ENCODE peak calls at places on chromosomes 4 and X, in five cellular contexts. N is right atrium auricular region, L is GM23248, Z is lower lobe of right lung, P is neural progenitor cell. Y is an unnamed sample.

GRCh38 chrX:150459168-150459567 is 96.1 kb downstream of the MAMLD1 start:
- DNase-seq in N (no peak), L (no peak), Z (no peak), P (no peak), Y (no peak)

GRCh38 chr4:1246111-1246881 is 2.6 kb downstream of the CTBP1 start:
- DNase-seq in N (no peak), L (peak; percentile 43), Z (peak; percentile 76), P (no peak), Y (no peak)

GRCh38 chrX:154074199-154074598 is 23.3 kb downstream of the MECP2 start:
- DNase-seq in N (no peak), L (peak; percentile 71), Z (no peak), P (no peak), Y (peak; percentile 43)

GRCh38 chrX:65828599-65828998 is 161.1 kb downstream of the MSN start:
- DNase-seq in N (no peak), L (no peak), Z (no peak), P (no peak), Y (no peak)

GRCh38 chr4:25536577-25537325 is 118.9 kb upstream of the SLC34A2 start:
- DNase-seq in N (no peak), L (no peak), Z (no peak), P (no peak), Y (no peak)

GRCh38 chrX:10033360-10034007 is 66.3 kb downstream of the CLDN34 start:
- DNase-seq in N (no peak), L (peak; percentile 50), Z (no peak), P (no peak), Y (peak; percentile 36)

GRCh38 chr4:180060159-180060889 is 2182.9 kb upstream of the TENM3 start:
- DNase-seq in N (no peak), L (peak; percentile 2), Z (no peak), P (peak; percentile 39), Y (peak; percentile 2)

GRCh38 chr4:34181311-34181808 is 2063.0 kb downstream of the ARAP2 start:
- DNase-seq in N (no peak), L (peak; percentile 92), Z (no peak), P (no peak), Y (peak; percentile 95)

GRCh38 chr4:186946682-186947294 is 223.1 kb upstream of the FAT1 start:
- DNase-seq in N (no peak), L (no peak), Z (no peak), P (peak; percentile 63), Y (peak; percentile 18)

GRCh38 chrX:23849241-23849640 is 58.5 kb downstream of the APOO start:
- DNase-seq in N (no peak), L (no peak), Z (no peak), P (no peak), Y (no peak)

GRCh38 chrX:44310227-44310626 is 33.2 kb downstream of the EFHC2 start:
- DNase-seq in N (no peak), L (no peak), Z (no peak), P (no peak), Y (no peak)

GRCh38 chr4:136012250-136012649 is 1520.0 kb downstream of the PCDH18 start:
- DNase-seq in N (no peak), L (no peak), Z (no peak), P (peak; percentile 11), Y (peak; percentile 15)

GRCh38 chr4:37795796-37796195 is 30.7 kb upstream of the PGM2 start:
- DNase-seq in N (no peak), L (no peak), Z (no peak), P (no peak), Y (no peak)

GRCh38 chr4:146095091-146095690 is 80.3 kb upstream of the LSM6 start:
- DNase-seq in N (no peak), L (peak; percentile 68), Z (no peak), P (peak; percentile 82), Y (peak; percentile 77)

GRCh38 chr4:31959972-31960371 is 1239.8 kb downstream of the PCDH7 start:
- DNase-seq in N (no peak), L (no peak), Z (no peak), P (no peak), Y (no peak)

GRCh38 chr4:98747659-98748091 is 89.3 kb upstream of the TSPAN5 start:
- DNase-seq in N (no peak), L (no peak), Z (no peak), P (peak; percentile 84), Y (no peak)

GRCh38 chrX:15988661-15989603 is 134.3 kb upstream of the AP1S2 start:
- DNase-seq in N (no peak), L (peak; percentile 73), Z (no peak), P (no peak), Y (peak; percentile 85)

GRCh38 chr4:74161676-74162450 is 3.9 kb downstream of the MTHFD2L start:
- DNase-seq in N (no peak), L (peak; percentile 5), Z (no peak), P (peak; percentile 39), Y (peak; percentile 26)

GRCh38 chr4:110515676-110516075 is 39.7 kb downstream of the ENPEP start:
- DNase-seq in N (no peak), L (no peak), Z (no peak), P (no peak), Y (no peak)

GRCh38 chr4:134544303-134544761 is 342.7 kb upstream of the PABPC4L start:
- DNase-seq in N (no peak), L (peak; percentile 37), Z (no peak), P (no peak), Y (peak; percentile 1)

GRCh38 chr4:40206421-40206820 is 9.6 kb downstream of the RHOH start:
- DNase-seq in N (no peak), L (no peak), Z (no peak), P (no peak), Y (no peak)

GRCh38 chr4:3070709-3071500 is 3.4 kb downstream of the HTT-AS start:
- DNase-seq in N (no peak), L (peak; percentile 52), Z (no peak), P (no peak), Y (no peak)

GRCh38 chr4:115453416-115453815 is 340.0 kb upstream of the NDST4 start:
- DNase-seq in N (no peak), L (peak; percentile 26), Z (no peak), P (no peak), Y (no peak)

DNA sequence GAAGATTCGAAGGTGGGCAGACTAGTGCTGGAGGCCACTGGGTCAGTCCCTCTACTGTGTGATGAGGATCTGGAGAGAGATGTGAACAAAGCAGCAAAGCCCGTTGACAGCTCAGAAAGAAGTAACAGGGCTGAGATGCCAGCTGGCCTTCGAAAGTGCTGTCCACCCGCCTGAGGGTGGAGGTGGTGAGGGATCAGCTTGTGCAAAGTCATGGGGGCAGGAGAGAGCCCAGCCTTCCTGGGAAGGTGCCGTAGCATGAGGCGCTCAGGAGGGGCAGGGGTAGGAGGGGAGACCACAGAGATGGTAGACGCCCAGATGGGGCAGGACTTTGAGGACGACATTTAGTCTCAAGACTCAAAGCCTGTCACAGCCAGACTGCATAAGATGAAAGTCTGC is 19.7 kb downstream of the TBC1D14 start:
- DNase-seq in N (no peak), L (no peak), Z (no peak), P (no peak), Y (no peak)
- H3K4me3 ChIP-seq in N (no peak overlapping the region), L (no peak overlapping the region), Z (no peak overlapping the region), P (no peak overlapping the region), Y (no peak overlapping the region)

GRCh38 chr4:112895785-112896184 is 153.7 kb upstream of the ANK2 start:
- DNase-seq in N (no peak), L (peak; percentile 59), Z (no peak), P (peak; percentile 81), Y (peak; percentile 64)

GRCh38 chr4:112894480-112894879 is 155.0 kb upstream of the ANK2 start:
- DNase-seq in N (no peak), L (no peak), Z (no peak), P (no peak), Y (no peak)

GRCh38 chr4:112897548-112897947 is 151.9 kb upstream of the ANK2 start:
- DNase-seq in N (no peak), L (no peak), Z (no peak), P (peak; percentile 60), Y (no peak)

GRCh38 chr4:112894951-112895350 is 154.5 kb upstream of the ANK2 start:
- DNase-seq in N (no peak), L (no peak), Z (no peak), P (no peak), Y (no peak)

DNA sequence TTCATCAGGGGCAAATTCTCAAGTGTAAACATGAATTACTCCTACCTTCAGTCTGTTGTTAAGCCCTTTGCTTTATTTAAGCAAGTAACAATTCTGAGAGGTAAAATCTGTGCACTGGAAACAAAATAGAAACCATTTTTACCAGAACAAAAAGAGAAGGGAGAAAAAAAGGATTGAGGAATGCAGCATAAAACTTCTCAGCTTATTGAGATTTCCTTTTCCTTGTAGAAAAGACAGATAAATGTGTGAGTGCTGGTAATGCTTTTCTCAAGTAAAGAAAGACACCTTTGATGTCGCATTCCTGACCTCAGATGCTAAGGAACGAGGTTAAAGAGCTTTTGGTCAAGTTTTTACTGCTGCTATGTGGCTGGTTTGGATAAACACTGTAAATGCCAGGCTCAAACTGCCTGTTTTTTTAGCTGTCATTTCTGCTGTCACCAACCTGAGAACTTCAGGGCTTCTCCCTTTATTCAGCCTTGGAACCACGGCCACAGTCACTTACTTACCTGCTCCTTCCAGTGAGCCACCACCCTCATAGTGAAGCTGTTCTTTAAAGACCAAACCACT is 153.0 kb upstream of the ANK2 start:
- DNase-seq in N (no peak), L (no peak), Z (no peak), P (peak; percentile 32), Y (no peak)
- H3K4me3 ChIP-seq in N (no peak overlapping the region), L (no peak overlapping the region), Z (no peak overlapping the region), P (peak overlapping the region; percentile 0), Y (no peak overlapping the region)

GRCh38 chrX:40101430-40101802 is 3.7 kb upstream of the BCOR start:
- DNase-seq in N (no peak), L (no peak), Z (no peak), P (no peak), Y (no peak)
- H3K4me3 ChIP-seq in N (no peak overlapping the region), L (no peak overlapping the region), Z (no peak overlapping the region), P (peak overlapping the region; percentile 77), Y (no peak overlapping the region)

GRCh38 chr4:127623755-127624087 is 9.0 kb upstream of the INTU start:
- DNase-seq in N (no peak), L (peak; percentile 46), Z (no peak), P (peak; percentile 17), Y (peak; percentile 34)
- H3K4me3 ChIP-seq in N (peak overlapping the region; percentile 35), L (peak overlapping the region; percentile 76), Z (peak overlapping the region; percentile 66), P (peak overlapping the region; percentile 49), Y (peak overlapping the region; percentile 77)